ENCODE peak calls at places on chromosomes 5 and 9, in six cellular contexts. Q, H, E, Y, J and R are unnamed samples.

GRCh38 chr9:18480649-18481048 is 6.7 kb downstream of the ADAMTSL1 start:
- DNase-seq in Q (no peak), H (no peak), E (no peak), Y (no peak), J (no peak), R (no peak)

GRCh38 chr9:4371108-4371507 is 71.2 kb upstream of the GLIS3 start:
- DNase-seq in Q (peak; percentile 31), H (no peak), E (peak; percentile 94), Y (no peak), J (no peak), R (no peak)

GRCh38 chr9:92001244-92001643 is 51.2 kb upstream of the ROR2 start:
- DNase-seq in Q (no peak), H (no peak), E (peak; percentile 3), Y (no peak), J (no peak), R (no peak)

GRCh38 chr5:56588636-56589485 is 226.5 kb upstream of the MAP3K1 start:
- DNase-seq in Q (no peak), H (no peak), E (no peak), Y (no peak), J (peak; percentile 64), R (peak; percentile 17)

GRCh38 chr5:135678640-135679268 is 100.0 kb upstream of the CXCL14 start:
- DNase-seq in Q (no peak), H (no peak), E (peak; percentile 68), Y (no peak), J (no peak), R (no peak)

GRCh38 chr5:90909091-90909503 is 350.5 kb downstream of the ADGRV1 start:
- DNase-seq in Q (no peak), H (no peak), E (no peak), Y (no peak), J (no peak), R (no peak)

GRCh38 chr5:67774153-67774552 is 441.4 kb upstream of the PIK3R1 start:
- DNase-seq in Q (no peak), H (no peak), E (no peak), Y (no peak), J (no peak), R (no peak)

GRCh38 chr5:78019747-78020146 is 243.6 kb upstream of the TBCA start:
- DNase-seq in Q (no peak), H (no peak), E (no peak), Y (no peak), J (no peak), R (no peak)

GRCh38 chr9:589723-590122 is 251.8 kb upstream of the DMRT1 start:
- DNase-seq in Q (peak; percentile 5), H (no peak), E (peak; percentile 66), Y (no peak), J (no peak), R (no peak)

GRCh38 chr9:126499911-126500599 is 113.7 kb upstream of the LMX1B start:
- DNase-seq in Q (no peak), H (no peak), E (no peak), Y (no peak), J (peak; percentile 41), R (no peak)

GRCh38 chr5:137498301-137498735 is 808 bp downstream of the SPOCK1 start:
- DNase-seq in Q (no peak), H (no peak), E (peak; percentile 55), Y (peak; percentile 26), J (no peak), R (peak; percentile 66)

GRCh38 chr5:40775846-40776657 is 20.3 kb upstream of the TTC33 start:
- DNase-seq in Q (no peak), H (no peak), E (no peak), Y (no peak), J (no peak), R (no peak)

GRCh38 chr9:20065076-20065475 is 276.2 kb upstream of the SLC24A2 start:
- DNase-seq in Q (no peak), H (no peak), E (no peak), Y (no peak), J (no peak), R (no peak)

GRCh38 chr5:144318011-144318410 is 147.3 kb downstream of the KCTD16 start:
- DNase-seq in Q (no peak), H (no peak), E (no peak), Y (no peak), J (no peak), R (no peak)

GRCh38 chr5:155004138-155004744 is 9.3 kb upstream of the KIF4B start:
- DNase-seq in Q (peak; percentile 16), H (no peak), E (peak; percentile 52), Y (no peak), J (no peak), R (peak; percentile 16)
- TF ChIP-seq CTCF in Q (peak; percentile 38), H (peak; percentile 56), E (peak; percentile 43), Y (peak; percentile 46), J (peak; percentile 51), R (peak; percentile 12)

DNA sequence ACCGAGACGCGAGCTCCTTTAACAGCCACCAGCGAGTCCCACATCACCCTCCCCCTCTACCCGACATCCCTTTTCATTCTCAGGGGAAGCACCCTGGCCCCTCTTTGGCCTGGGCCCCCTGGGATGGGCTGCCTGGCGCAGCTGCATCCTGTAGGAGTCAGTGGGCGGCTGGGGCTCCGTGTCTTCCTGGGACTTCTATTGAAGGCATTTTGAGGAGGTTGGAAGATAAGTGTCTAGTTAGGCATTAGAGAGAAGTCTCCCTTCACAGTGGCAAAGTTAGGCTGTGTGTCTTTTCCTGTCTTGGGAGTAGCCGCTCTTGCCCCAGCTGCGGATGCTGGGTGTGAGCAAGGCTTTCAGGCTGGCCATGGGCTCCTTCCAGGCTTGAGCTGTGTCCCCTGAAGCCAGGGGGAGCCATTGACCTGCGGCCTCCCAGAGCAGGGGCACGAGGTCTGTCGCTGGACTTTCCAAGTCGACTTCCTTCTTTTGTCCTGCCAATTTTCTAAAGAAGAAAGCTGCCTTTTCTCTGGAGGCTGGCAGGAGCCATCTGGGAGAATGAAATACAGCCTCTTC is 18.6 kb upstream of the NKD2 start:
- DNase-seq in Q (no peak), H (peak; percentile 21), E (no peak), Y (no peak), J (peak; percentile 68), R (peak; percentile 44)
- TF ChIP-seq CTCF in Q (no peak), H (peak; percentile 44), E (no peak), Y (no peak), J (peak; percentile 61), R (no peak)

DNA sequence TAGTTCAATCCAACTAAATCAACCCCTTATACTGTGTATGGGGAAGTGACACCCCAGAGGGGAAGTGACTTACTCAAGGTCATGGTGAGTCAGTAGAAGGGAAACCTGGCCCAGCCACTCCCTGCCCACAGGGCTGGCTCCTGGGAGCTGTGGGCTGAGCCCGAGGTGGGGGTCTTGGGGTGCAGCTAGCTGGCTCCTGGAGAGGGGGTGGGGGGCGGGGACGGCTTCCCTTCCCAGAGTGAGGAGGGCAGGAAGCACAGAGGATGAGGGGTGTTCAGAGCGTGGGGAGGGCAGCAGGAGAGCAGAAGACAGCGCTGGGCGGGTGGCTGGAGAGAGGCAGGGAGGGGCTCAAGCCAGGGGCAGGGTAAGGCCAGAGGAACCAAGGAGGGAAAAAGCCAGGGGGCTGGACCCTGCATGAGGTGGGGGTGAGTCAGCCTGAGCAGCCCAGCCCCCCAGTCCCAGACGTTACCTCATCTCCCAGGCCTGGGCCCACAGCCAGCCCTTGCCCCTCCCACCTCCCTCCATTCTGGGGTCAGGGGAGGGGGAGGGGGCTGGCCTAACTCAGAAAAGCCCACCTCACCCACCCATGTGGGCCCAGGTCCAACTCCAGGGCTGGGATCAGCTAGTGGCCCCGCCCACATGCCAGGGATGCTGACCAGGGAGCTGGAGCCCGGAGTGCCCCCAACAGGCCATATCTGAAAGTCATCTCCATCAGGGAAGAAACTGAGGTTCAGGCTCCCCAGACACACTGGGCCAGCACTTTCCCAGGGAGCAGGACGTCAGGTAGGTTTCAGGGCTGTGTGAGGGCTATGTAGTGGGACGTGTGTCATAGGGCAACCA is 2.8 kb downstream of the PDLIM7 start:
- DNase-seq in Q (peak; percentile 96), H (peak; percentile 39), E (peak; percentile 86), Y (no peak), J (peak; percentile 75), R (peak; percentile 52)
- TF ChIP-seq CTCF in Q (no peak), H (no peak), E (no peak), Y (peak; percentile 18), J (peak; percentile 22), R (no peak)

DNA sequence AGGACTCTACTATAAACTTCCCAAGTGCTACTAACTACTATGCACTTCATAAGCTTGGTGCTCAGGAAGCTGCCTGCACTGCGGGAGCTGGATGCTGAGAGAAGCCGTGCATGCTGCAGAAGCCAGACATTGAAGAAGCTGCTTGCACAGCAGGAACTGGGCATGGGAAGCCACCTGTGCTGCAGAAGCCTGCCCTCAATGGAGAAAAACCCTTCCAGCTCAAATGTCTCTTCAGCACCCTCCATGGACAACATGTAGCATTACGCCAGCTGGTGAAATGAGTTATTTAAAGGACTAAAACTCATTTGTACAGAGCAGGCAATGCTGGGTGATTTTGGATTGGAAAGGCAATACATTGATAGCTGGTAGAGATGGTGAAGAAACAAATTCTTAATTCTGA is 247.2 kb downstream of the KIF4B start:
- DNase-seq in Q (no peak), H (peak; percentile 48), E (peak; percentile 53), Y (no peak), J (no peak), R (no peak)
- TF ChIP-seq CTCF in Q (no peak), H (no peak), E (peak; percentile 49), Y (peak; percentile 49), J (no peak), R (peak; percentile 36)

GRCh38 chr5:167964529-167964928 is 326.9 kb upstream of the WWC1 start:
- DNase-seq in Q (peak; percentile 23), H (no peak), E (peak; percentile 14), Y (no peak), J (no peak), R (no peak)
- TF ChIP-seq CTCF in Q (no peak), H (no peak), E (peak; percentile 38), Y (peak; percentile 44), J (no peak), R (peak; percentile 40)

DNA sequence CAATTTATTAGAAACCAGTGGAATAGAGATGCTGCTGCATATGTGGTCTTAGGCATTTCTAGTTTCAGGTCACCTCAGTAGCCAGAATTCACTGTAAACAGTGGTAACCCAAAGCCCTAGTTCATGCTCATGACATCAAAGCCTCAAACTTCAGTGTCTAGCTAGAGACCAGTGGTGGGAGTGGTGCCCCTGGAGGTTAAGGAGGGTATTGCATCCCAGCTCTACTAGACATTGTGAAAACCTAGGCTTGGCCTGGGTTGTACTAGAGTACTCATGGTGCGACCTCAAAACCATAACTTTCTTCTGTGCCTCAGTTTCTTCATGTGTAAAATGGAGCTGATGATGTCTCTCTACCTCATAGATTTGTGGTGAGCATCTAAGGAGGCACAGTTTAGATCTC is 18.8 kb downstream of the COL5A1 start:
- DNase-seq in Q (no peak), H (no peak), E (no peak), Y (no peak), J (no peak), R (peak; percentile 25)
- TF ChIP-seq CTCF in Q (no peak), H (no peak), E (peak; percentile 30), Y (peak; percentile 53), J (peak; percentile 39), R (peak; percentile 48)

GRCh38 chr5:1208221-1208742 is 6.9 kb downstream of the SLC6A19 start:
- DNase-seq in Q (no peak), H (no peak), E (no peak), Y (no peak), J (peak; percentile 32), R (no peak)

GRCh38 chr5:1207555-1207954 is 6.2 kb downstream of the SLC6A19 start:
- DNase-seq in Q (no peak), H (no peak), E (no peak), Y (no peak), J (no peak), R (no peak)

GRCh38 chr5:1209896-1210776 is 8.7 kb downstream of the SLC6A19 start:
- DNase-seq in Q (no peak), H (no peak), E (peak; percentile 4), Y (no peak), J (peak; percentile 31), R (no peak)

GRCh38 chr5:1209552-1209852 is 8.1 kb downstream of the SLC6A19 start:
- DNase-seq in Q (no peak), H (no peak), E (no peak), Y (no peak), J (no peak), R (no peak)

GRCh38 chr5:1208743-1209551 is 7.6 kb downstream of the SLC6A19 start:
- DNase-seq in Q (peak; percentile 37), H (no peak), E (no peak), Y (no peak), J (peak; percentile 41), R (peak; percentile 72)
- TF ChIP-seq CTCF in Q (peak; percentile 74), H (no peak), E (peak; percentile 33), Y (peak; percentile 42), J (peak; percentile 31), R (peak; percentile 38)